ENCODE peak calls at places on chromosomes 12 and 14, in four cellular contexts. M is K562, D is HepG2, Y is HCT116. W is an unnamed sample.

GRCh38 chr12:94699796-94700195 is 49.4 kb upstream of the TMCC3 start:
- DNase-seq in Y (no peak), D (no peak), M (no peak), W (no peak)

GRCh38 chr12:93002278-93003054 is 73.4 kb upstream of the EEA1 start:
- DNase-seq in D (no peak), M (no peak), Y (no peak), W (no peak)

GRCh38 chr12:53056296-53056695 is 6.4 kb downstream of the TNS2 start:
- DNase-seq in M (no peak), Y (no peak), D (no peak), W (no peak)

GRCh38 chr14:43410631-43411030 is 1096.5 kb downstream of the FSCB start:
- DNase-seq in M (no peak), D (no peak), Y (no peak), W (no peak)

GRCh38 chr12:131121705-131122405 is 168.1 kb downstream of the ADGRD1 start:
- DNase-seq in D (no peak), M (peak; percentile 41), Y (no peak), W (no peak)

GRCh38 chr12:106897082-106897481 is 58.6 kb upstream of the TMEM263 start:
- DNase-seq in Y (peak; percentile 6), M (no peak), D (peak; percentile 25), W (no peak)

GRCh38 chr12:112314981-112315380 is 67.2 kb downstream of the HECTD4 start:
- DNase-seq in D (no peak), M (no peak), Y (no peak), W (no peak)

GRCh38 chr14:96584907-96585671 is 82.9 kb downstream of the PAPOLA start:
- DNase-seq in Y (no peak), M (no peak), D (no peak), W (no peak)

GRCh38 chr14:59582845-59583509 is 6.4 kb upstream of the CCDC175 start:
- DNase-seq in Y (no peak), D (no peak), M (peak; percentile 9), W (no peak)

GRCh38 chr12:113077057-113077858 is 20.7 kb downstream of the DTX1 start:
- DNase-seq in Y (no peak), D (no peak), M (no peak), W (no peak)

GRCh38 chr14:29925106-29925722 is 2.4 kb downstream of the PRKD1 start:
- DNase-seq in D (no peak), Y (no peak), M (no peak), W (no peak)

GRCh38 chr14:33737446-33737845 is 213.4 kb downstream of the EGLN3 start:
- DNase-seq in M (no peak), Y (no peak), D (no peak), W (no peak)

GRCh38 chr14:21041676-21042433 is at the start of gene RNASE7:
- DNase-seq in M (no peak), Y (no peak), D (no peak), W (no peak)

GRCh38 chr14:103087343-103087835 is 3.4 kb downstream of the LBHD2 start:
- DNase-seq in Y (no peak), M (no peak), D (no peak), W (no peak)

GRCh38 chr14:67539116-67539515 is 6.0 kb downstream of the PLEKHH1 start:
- DNase-seq in D (no peak), Y (no peak), M (no peak), W (no peak)

GRCh38 chr14:66104486-66104885 is 381.7 kb upstream of the CCDC196 start:
- DNase-seq in M (peak; percentile 28), Y (no peak), D (no peak), W (no peak)

DNA sequence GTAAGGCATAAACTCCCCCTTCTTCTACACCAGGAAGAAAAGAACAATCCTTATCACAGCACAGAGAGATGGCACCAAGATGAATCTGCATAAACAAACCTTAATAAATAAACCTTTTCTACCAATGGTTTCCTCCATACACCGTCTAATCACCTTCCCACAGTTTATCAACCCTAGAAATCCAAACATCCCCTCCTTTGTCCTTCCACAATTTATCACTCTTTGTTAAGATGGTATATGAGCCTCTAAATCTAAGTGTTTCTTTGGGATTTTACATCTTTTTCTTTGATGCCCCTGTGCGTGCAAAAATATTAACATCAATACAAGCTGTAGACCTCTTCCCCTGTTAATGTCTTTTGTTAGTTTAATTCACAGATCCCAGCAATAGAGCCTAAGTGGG is 12.5 kb downstream of the DICER1 start:
- DNase-seq in Y (no peak), D (no peak), M (no peak), W (no peak)
- H3K4me1 ChIP-seq in Y (no peaks in the 10 kb centered on the region), D (peaks cover 36% of the 10 kb centered on the region), M (no peaks in the 10 kb centered on the region), W (peaks cover 11% of the 10 kb centered on the region)

GRCh38 chr12:90979936-90980335 is 24.8 kb downstream of the EPYC start:
- DNase-seq in Y (no peak), D (no peak), M (no peak), W (no peak)
- TF ChIP-seq TCF7L2 in Y (no peak), D (no peak), M (no peak), W (no peak)

GRCh38 chr14:22939684-22940083 is 10.5 kb upstream of the PRMT5 start:
- DNase-seq in D (no peak), Y (no peak), M (no peak), W (no peak)

GRCh38 chr14:22945642-22946041 is 11.2 kb downstream of the HAUS4 start:
- DNase-seq in D (no peak), Y (no peak), M (no peak), W (no peak)
- H3K4me1 ChIP-seq in D (no peaks in the 10 kb centered on the region), Y (peaks cover 7% of the 10 kb centered on the region), M (no peaks in the 10 kb centered on the region), W (no peaks in the 10 kb centered on the region)

DNA sequence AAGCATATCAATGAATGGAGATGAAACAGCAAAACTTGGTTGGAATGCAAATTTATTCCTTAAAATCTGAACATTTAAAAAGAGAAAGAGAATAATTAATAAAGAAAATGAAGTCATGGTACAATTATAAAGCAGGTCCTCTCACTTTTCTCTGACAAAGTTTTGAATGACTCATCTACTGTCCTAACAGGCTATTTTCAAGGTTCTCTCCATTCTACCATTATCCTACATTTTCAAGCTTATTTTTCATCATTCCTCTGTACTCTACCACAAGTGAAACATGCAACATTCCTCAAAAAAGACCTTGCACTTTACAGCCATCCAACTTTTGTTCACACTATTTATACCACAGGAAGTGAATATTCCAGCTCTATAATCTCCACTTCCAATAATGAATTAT is 36.9 kb upstream of the AP4S1 start:
- DNase-seq in D (peak; percentile 49), M (no peak), Y (no peak), W (no peak)
- TF ChIP-seq TCF7L2 in D (no peak), M (no peak), Y (no peak), W (no peak)

GRCh38 chr14:92558319-92558718 is 44.7 kb downstream of the RIN3 start:
- DNase-seq in D (no peak), Y (no peak), M (no peak), W (no peak)

GRCh38 chr14:92555440-92556111 is 42.0 kb downstream of the RIN3 start:
- DNase-seq in Y (no peak), D (no peak), M (no peak), W (no peak)

GRCh38 chr14:92557544-92557912 is 43.9 kb downstream of the RIN3 start:
- DNase-seq in M (no peak), D (no peak), Y (no peak), W (no peak)

GRCh38 chr14:92556255-92556741 is 42.7 kb downstream of the RIN3 start:
- DNase-seq in D (no peak), M (no peak), Y (no peak), W (no peak)

GRCh38 chr14:92556863-92557543 is 43.4 kb downstream of the RIN3 start:
- DNase-seq in D (peak; percentile 90), M (no peak), Y (no peak), W (no peak)
- H3K4me1 ChIP-seq in D (peaks cover 47% of the 10 kb centered on the region), M (no peaks in the 10 kb centered on the region), Y (no peaks in the 10 kb centered on the region), W (no peaks in the 10 kb centered on the region)

GRCh38 chr12:122081108-122081696 is 2.6 kb downstream of the MLXIP start:
- DNase-seq in M (no peak), Y (no peak), D (no peak), W (no peak)
- TF ChIP-seq TCF7L2 in M (no peak), Y (no peak), D (no peak), W (no peak)

DNA sequence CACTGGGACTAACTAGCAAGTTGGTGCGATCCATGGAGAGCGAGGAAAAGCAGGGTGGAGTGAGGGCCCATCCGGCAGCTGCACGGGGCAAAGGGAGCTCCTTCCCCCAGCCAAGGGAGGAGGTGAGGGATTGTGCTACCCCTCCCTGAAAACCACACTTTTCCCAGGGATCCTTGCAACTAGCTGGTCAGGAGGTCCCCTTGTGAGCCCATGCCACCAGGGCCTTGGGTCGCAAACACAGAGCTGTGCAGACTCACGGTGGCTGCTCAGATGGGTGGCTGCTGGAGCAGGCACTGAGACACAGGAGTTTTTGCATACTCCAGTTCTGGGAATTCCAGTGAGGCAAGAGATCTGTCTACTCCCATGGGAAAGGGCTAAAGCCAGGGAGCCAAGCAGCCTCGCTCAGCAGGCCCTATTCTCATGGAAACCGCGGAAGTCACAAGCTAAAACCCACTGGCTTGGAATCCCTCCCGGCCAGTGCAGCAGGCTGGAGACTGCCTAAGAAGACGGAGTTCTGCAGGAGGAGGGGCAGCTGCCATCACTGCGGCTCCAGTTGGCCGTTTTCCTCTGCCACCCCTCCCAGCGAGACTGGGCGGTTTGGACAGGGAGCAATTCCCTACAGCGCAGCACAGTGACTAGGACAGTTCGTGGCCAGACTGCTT is 10.9 kb upstream of the ZNF705A start:
- DNase-seq in D (no peak), Y (no peak), M (no peak), W (no peak)
- H3K4me1 ChIP-seq in D (no peaks in the 10 kb centered on the region), Y (no peaks in the 10 kb centered on the region), M (no peaks in the 10 kb centered on the region), W (no peaks in the 10 kb centered on the region)

GRCh38 chr14:100408350-100409015 is 85.3 kb downstream of the SLC25A47 start:
- DNase-seq in M (peak; percentile 67), D (no peak), Y (peak; percentile 67), W (no peak)
- TF ChIP-seq TCF7L2 in M (no peak), D (no peak), Y (peak; percentile 89), W (no peak)

GRCh38 chr14:23438130-23438893 is 2.9 kb upstream of the MYH7 start:
- DNase-seq in Y (no peak), D (no peak), M (peak; percentile 20), W (no peak)
- H3K4me1 ChIP-seq in Y (no peaks in the 10 kb centered on the region), D (peaks cover 43% of the 10 kb centered on the region), M (peaks cover 31% of the 10 kb centered on the region), W (no peaks in the 10 kb centered on the region)

DNA sequence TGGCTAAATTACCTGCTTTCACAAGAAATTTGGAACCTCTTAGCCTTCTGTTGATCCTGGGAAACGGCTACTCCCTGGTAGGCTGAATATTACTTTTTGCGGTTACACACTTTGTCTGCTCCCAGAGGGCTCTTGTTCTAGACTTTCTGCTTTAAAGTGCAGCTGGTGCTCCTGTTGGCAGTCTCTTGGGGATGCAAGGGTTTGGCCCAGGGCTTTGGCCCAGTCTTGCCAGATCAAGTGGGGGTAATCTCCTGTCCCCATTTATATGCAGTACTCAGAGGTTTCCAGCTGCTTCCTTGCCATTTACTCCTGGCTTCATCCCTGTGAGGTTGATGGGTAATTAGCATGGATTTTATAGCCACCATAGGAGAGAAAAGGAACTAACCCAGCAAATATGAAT is 558.2 kb upstream of the MIS18BP1 start:
- DNase-seq in Y (no peak), D (no peak), M (no peak), W (no peak)
- TF ChIP-seq TCF7L2 in Y (no peak), D (no peak), M (no peak), W (no peak)

W was measured in Panc1.